ENCODE peak calls at places on chromosome 17, in six cellular contexts. One of them, this sample, is unnamed.

GRCh38 chr17:29256735-29257466 is 10.2 kb downstream of the CRYBA1 start:
- DNase-seq in activated B cell treated with CpG ODN at 0.5 μM for 24 hours: no peak
- DNase-seq in stomach: no peak
- DNase-seq in omental fat pad: no peak
- DNase-seq in GM06990: no peak
- DNase-seq in mucosa of descending colon: no peak
- DNase-seq in this sample: no peak

GRCh38 chr17:12485361-12485911 is 180.3 kb upstream of the MYOCD start:
- DNase-seq in mucosa of descending colon: no peak
- DNase-seq in omental fat pad: no peak
- DNase-seq in GM06990: no peak
- DNase-seq in activated B cell treated with CpG ODN at 0.5 μM for 24 hours: no peak
- DNase-seq in stomach: no peak
- DNase-seq in this sample: no peak

GRCh38 chr17:935485-935884 is 44.1 kb downstream of the NXN start:
- DNase-seq in omental fat pad: no peak
- DNase-seq in mucosa of descending colon: no peak
- DNase-seq in stomach: no peak
- DNase-seq in GM06990: no peak
- DNase-seq in activated B cell treated with CpG ODN at 0.5 μM for 24 hours: no peak
- DNase-seq in this sample: peak; percentile 51

GRCh38 chr17:1112875-1113274 is 66.9 kb downstream of the ABR start:
- DNase-seq in stomach: no peak
- DNase-seq in omental fat pad: no peak
- DNase-seq in mucosa of descending colon: no peak
- DNase-seq in activated B cell treated with CpG ODN at 0.5 μM for 24 hours: no peak
- DNase-seq in GM06990: no peak
- DNase-seq in this sample: no peak

GRCh38 chr17:8151120-8151640 is 1.0 kb downstream of the PER1 start:
- DNase-seq in omental fat pad: peak; percentile 69
- DNase-seq in stomach: peak; percentile 77
- DNase-seq in GM06990: peak; percentile 92
- DNase-seq in mucosa of descending colon: peak; percentile 90
- DNase-seq in activated B cell treated with CpG ODN at 0.5 μM for 24 hours: peak; percentile 89
- DNase-seq in this sample: no peak

GRCh38 chr17:17206913-17207368 is 808 bp upstream of the PLD6 start:
- DNase-seq in GM06990: no peak
- DNase-seq in activated B cell treated with CpG ODN at 0.5 μM for 24 hours: no peak
- DNase-seq in stomach: no peak
- DNase-seq in mucosa of descending colon: no peak
- DNase-seq in omental fat pad: no peak
- DNase-seq in this sample: no peak

GRCh38 chr17:4249452-4250029 is 14.2 kb downstream of the ANKFY1 start:
- DNase-seq in GM06990: no peak
- DNase-seq in mucosa of descending colon: no peak
- DNase-seq in stomach: no peak
- DNase-seq in activated B cell treated with CpG ODN at 0.5 μM for 24 hours: no peak
- DNase-seq in omental fat pad: no peak
- DNase-seq in this sample: peak; percentile 7

GRCh38 chr17:60971515-60972369 is 294.1 kb downstream of the BCAS3 start:
- DNase-seq in stomach: peak; percentile 40
- DNase-seq in mucosa of descending colon: no peak
- DNase-seq in activated B cell treated with CpG ODN at 0.5 μM for 24 hours: no peak
- DNase-seq in GM06990: peak; percentile 5
- DNase-seq in omental fat pad: no peak
- DNase-seq in this sample: peak; percentile 45

GRCh38 chr17:76337413-76337777 is 16.3 kb downstream of the PRPSAP1 start:
- DNase-seq in GM06990: no peak
- DNase-seq in omental fat pad: no peak
- DNase-seq in activated B cell treated with CpG ODN at 0.5 μM for 24 hours: no peak
- DNase-seq in mucosa of descending colon: no peak
- DNase-seq in stomach: no peak
- DNase-seq in this sample: peak; percentile 28

GRCh38 chr17:4949321-4950074 is 1.2 kb upstream of the PFN1 start:
- DNase-seq in stomach: peak; percentile 82
- DNase-seq in activated B cell treated with CpG ODN at 0.5 μM for 24 hours: peak; percentile 80
- DNase-seq in mucosa of descending colon: peak; percentile 94
- DNase-seq in omental fat pad: no peak
- DNase-seq in GM06990: peak; percentile 91
- DNase-seq in this sample: peak; percentile 57

GRCh38 chr17:64358261-64358788 is 32.3 kb downstream of the PECAM1 start:
- DNase-seq in stomach: no peak
- DNase-seq in GM06990: no peak
- DNase-seq in omental fat pad: no peak
- DNase-seq in activated B cell treated with CpG ODN at 0.5 μM for 24 hours: no peak
- DNase-seq in mucosa of descending colon: no peak
- DNase-seq in this sample: no peak

GRCh38 chr17:67080804-67081203 is 36.5 kb downstream of the CACNG1 start:
- DNase-seq in GM06990: no peak
- DNase-seq in omental fat pad: no peak
- DNase-seq in mucosa of descending colon: no peak
- DNase-seq in stomach: no peak
- DNase-seq in activated B cell treated with CpG ODN at 0.5 μM for 24 hours: no peak
- DNase-seq in this sample: no peak

GRCh38 chr17:67074781-67075180 is 30.4 kb downstream of the CACNG1 start:
- DNase-seq in GM06990: no peak
- DNase-seq in stomach: no peak
- DNase-seq in omental fat pad: no peak
- DNase-seq in activated B cell treated with CpG ODN at 0.5 μM for 24 hours: no peak
- DNase-seq in mucosa of descending colon: no peak
- DNase-seq in this sample: no peak

GRCh38 chr17:67079481-67079880 is 35.1 kb downstream of the CACNG1 start:
- DNase-seq in activated B cell treated with CpG ODN at 0.5 μM for 24 hours: no peak
- DNase-seq in mucosa of descending colon: no peak
- DNase-seq in stomach: no peak
- DNase-seq in GM06990: no peak
- DNase-seq in omental fat pad: no peak
- DNase-seq in this sample: no peak

GRCh38 chr17:67076290-67076689 is 31.9 kb downstream of the CACNG1 start:
- DNase-seq in omental fat pad: no peak
- DNase-seq in activated B cell treated with CpG ODN at 0.5 μM for 24 hours: no peak
- DNase-seq in stomach: no peak
- DNase-seq in GM06990: no peak
- DNase-seq in mucosa of descending colon: no peak
- DNase-seq in this sample: peak; percentile 10

GRCh38 chr17:67078292-67078691 is 33.9 kb downstream of the CACNG1 start:
- DNase-seq in activated B cell treated with CpG ODN at 0.5 μM for 24 hours: no peak
- DNase-seq in GM06990: no peak
- DNase-seq in mucosa of descending colon: no peak
- DNase-seq in stomach: no peak
- DNase-seq in omental fat pad: no peak
- DNase-seq in this sample: no peak
- TF ChIP-seq CTCF in activated B cell treated with CpG ODN at 0.5 μM for 24 hours: no peak
- TF ChIP-seq CTCF in GM06990: no peak
- TF ChIP-seq CTCF in mucosa of descending colon: no peak
- TF ChIP-seq CTCF in stomach: no peak
- TF ChIP-seq CTCF in omental fat pad: no peak
- TF ChIP-seq CTCF in this sample: no peak

GRCh38 chr17:80263253-80264047 is 2.8 kb downstream of the RNF213 start:
- DNase-seq in activated B cell treated with CpG ODN at 0.5 μM for 24 hours: peak; percentile 73
- DNase-seq in mucosa of descending colon: peak; percentile 83
- DNase-seq in stomach: peak; percentile 93
- DNase-seq in omental fat pad: peak; percentile 70
- DNase-seq in GM06990: peak; percentile 82
- DNase-seq in this sample: peak; percentile 90
- TF ChIP-seq CTCF in activated B cell treated with CpG ODN at 0.5 μM for 24 hours: no peak
- TF ChIP-seq CTCF in mucosa of descending colon: no peak
- TF ChIP-seq CTCF in stomach: no peak
- TF ChIP-seq CTCF in omental fat pad: no peak
- TF ChIP-seq CTCF in GM06990: peak; percentile 39
- TF ChIP-seq CTCF in this sample: no peak

GRCh38 chr17:40866838-40867237 is at the start of gene KRT12:
- DNase-seq in omental fat pad: no peak
- DNase-seq in GM06990: no peak
- DNase-seq in stomach: no peak
- DNase-seq in mucosa of descending colon: no peak
- DNase-seq in activated B cell treated with CpG ODN at 0.5 μM for 24 hours: no peak
- DNase-seq in this sample: no peak

GRCh38 chr17:40864661-40865380 is 2.2 kb downstream of the KRT12 start:
- DNase-seq in GM06990: no peak
- DNase-seq in omental fat pad: no peak
- DNase-seq in mucosa of descending colon: no peak
- DNase-seq in stomach: no peak
- DNase-seq in activated B cell treated with CpG ODN at 0.5 μM for 24 hours: no peak
- DNase-seq in this sample: no peak

GRCh38 chr17:40859536-40859935 is 7.5 kb downstream of the KRT12 start:
- DNase-seq in stomach: no peak
- DNase-seq in activated B cell treated with CpG ODN at 0.5 μM for 24 hours: no peak
- DNase-seq in omental fat pad: no peak
- DNase-seq in GM06990: no peak
- DNase-seq in mucosa of descending colon: no peak
- DNase-seq in this sample: no peak

GRCh38 chr17:40857535-40857934 is 9.5 kb downstream of the KRT12 start:
- DNase-seq in stomach: no peak
- DNase-seq in GM06990: no peak
- DNase-seq in mucosa of descending colon: no peak
- DNase-seq in activated B cell treated with CpG ODN at 0.5 μM for 24 hours: no peak
- DNase-seq in omental fat pad: no peak
- DNase-seq in this sample: no peak

GRCh38 chr17:40862985-40863733 is 3.9 kb downstream of the KRT12 start:
- DNase-seq in omental fat pad: no peak
- DNase-seq in activated B cell treated with CpG ODN at 0.5 μM for 24 hours: no peak
- DNase-seq in stomach: no peak
- DNase-seq in GM06990: peak; percentile 6
- DNase-seq in mucosa of descending colon: no peak
- DNase-seq in this sample: no peak
- TF ChIP-seq CTCF in omental fat pad: no peak
- TF ChIP-seq CTCF in activated B cell treated with CpG ODN at 0.5 μM for 24 hours: no peak
- TF ChIP-seq CTCF in stomach: no peak
- TF ChIP-seq CTCF in GM06990: peak; percentile 47
- TF ChIP-seq CTCF in mucosa of descending colon: no peak
- TF ChIP-seq CTCF in this sample: no peak

DNA sequence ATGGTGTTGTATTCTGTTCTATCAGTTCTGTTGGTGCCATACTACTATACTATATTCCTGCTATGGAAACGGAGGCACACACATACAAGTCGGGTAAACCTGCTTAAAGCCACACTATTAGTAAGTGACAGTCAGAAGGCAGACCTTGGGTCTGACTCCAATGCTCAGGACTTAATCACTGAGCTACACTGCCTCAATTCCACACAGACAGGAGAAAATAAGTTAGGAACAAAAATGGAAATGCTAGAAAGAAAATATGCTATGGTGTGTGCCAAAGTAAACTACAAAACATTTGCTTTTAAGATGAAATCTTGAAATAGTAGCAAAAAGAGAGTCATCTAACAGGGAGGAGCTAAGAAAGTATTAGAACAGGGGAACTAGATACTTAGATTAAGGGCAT is 48.1 kb downstream of the MYO1D start:
- DNase-seq in activated B cell treated with CpG ODN at 0.5 μM for 24 hours: no peak
- DNase-seq in mucosa of descending colon: no peak
- DNase-seq in omental fat pad: no peak
- DNase-seq in GM06990: no peak
- DNase-seq in stomach: no peak
- DNase-seq in this sample: no peak
- TF ChIP-seq CTCF in activated B cell treated with CpG ODN at 0.5 μM for 24 hours: no peak
- TF ChIP-seq CTCF in mucosa of descending colon: no peak
- TF ChIP-seq CTCF in omental fat pad: no peak
- TF ChIP-seq CTCF in GM06990: no peak
- TF ChIP-seq CTCF in stomach: no peak
- TF ChIP-seq CTCF in this sample: no peak

DNA sequence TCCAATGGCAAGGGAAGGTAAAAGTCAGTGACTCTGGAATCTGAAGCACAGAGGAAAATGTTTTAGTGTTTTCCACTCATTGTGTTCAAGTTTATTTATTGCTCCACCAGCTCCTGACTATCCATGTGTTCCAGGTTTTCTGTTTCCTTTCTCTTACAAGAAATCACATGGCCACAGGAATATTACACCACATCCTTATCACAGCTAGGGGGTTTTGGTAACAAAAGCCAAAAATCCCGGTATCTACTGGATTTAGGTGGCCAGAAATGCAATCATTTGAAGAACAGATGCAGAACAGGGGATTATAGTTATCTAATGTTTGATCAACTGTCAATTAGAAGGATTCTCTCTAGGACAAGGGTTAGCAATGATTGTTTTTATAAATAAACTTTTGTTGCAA is 47.9 kb downstream of the STH start:
- DNase-seq in GM06990: no peak
- DNase-seq in mucosa of descending colon: no peak
- DNase-seq in stomach: no peak
- DNase-seq in omental fat pad: no peak
- DNase-seq in activated B cell treated with CpG ODN at 0.5 μM for 24 hours: no peak
- DNase-seq in this sample: no peak
- TF ChIP-seq CTCF in GM06990: no peak
- TF ChIP-seq CTCF in mucosa of descending colon: no peak
- TF ChIP-seq CTCF in stomach: no peak
- TF ChIP-seq CTCF in omental fat pad: no peak
- TF ChIP-seq CTCF in activated B cell treated with CpG ODN at 0.5 μM for 24 hours: no peak
- TF ChIP-seq CTCF in this sample: no peak

This sample was measured in Calu3.